ENCODE peak calls at places on chromosomes 7 and 10, in six cellular contexts. M is spleen, C is IMR-90, A is prostate gland, V is A549, D is uterus. G is an unnamed sample.

GRCh38 chr7:104767826-104768536 is 246.0 kb upstream of the KMT2E start:
- DNase-seq in D (no peak), M (no peak), A (no peak), C (no peak), V (no peak), G (no peak)

GRCh38 chr10:96334888-96335526 is 23.8 kb downstream of the OPALIN start:
- DNase-seq in C (peak; percentile 41), A (peak; percentile 14), D (no peak), V (peak; percentile 55), M (no peak), G (peak; percentile 24)

GRCh38 chr10:69415049-69415448 is 1.7 kb downstream of the TACR2 start:
- DNase-seq in V (no peak), D (no peak), M (peak; percentile 68), C (no peak), A (no peak), G (no peak)

GRCh38 chr7:130141161-130141857 is 63.9 kb downstream of the TMEM209 start:
- DNase-seq in D (peak; percentile 84), A (peak; percentile 74), M (peak; percentile 92), C (peak; percentile 73), V (no peak), G (no peak)

GRCh38 chr7:6375346-6376101 is 72.2 kb downstream of the DAGLB start:
- DNase-seq in D (no peak), C (peak; percentile 49), A (no peak), V (no peak), M (peak; percentile 77), G (no peak)

GRCh38 chr7:221996-222715 is 29.8 kb downstream of the FAM20C start:
- DNase-seq in M (no peak), A (no peak), D (no peak), C (no peak), V (no peak), G (no peak)

GRCh38 chr10:26931223-26931622 is 70.5 kb upstream of the ABI1 start:
- DNase-seq in A (no peak), C (no peak), M (peak; percentile 79), V (no peak), D (no peak), G (no peak)

GRCh38 chr10:132392184-132392800 is 4.7 kb upstream of the PWWP2B start:
- DNase-seq in D (no peak), M (peak; percentile 11), A (no peak), V (no peak), C (no peak), G (no peak)

GRCh38 chr10:91798736-91799579 is 732 bp downstream of the TNKS2 start:
- DNase-seq in C (peak; percentile 50), M (peak; percentile 94), A (peak; percentile 22), D (no peak), V (peak; percentile 26), G (peak; percentile 23)

GRCh38 chr7:30911133-30911532 is 520 bp upstream of the AQP1 start:
- DNase-seq in V (no peak), D (no peak), A (no peak), C (no peak), M (no peak), G (no peak)

GRCh38 chr7:30910369-30911073 is 1.1 kb upstream of the AQP1 start:
- DNase-seq in C (no peak), A (no peak), V (no peak), M (no peak), D (no peak), G (no peak)

GRCh38 chr7:30912021-30912420 is 368 bp downstream of the AQP1 start:
- DNase-seq in C (no peak), A (no peak), D (no peak), M (no peak), V (no peak), G (no peak)

GRCh38 chr7:30912454-30912985 is 867 bp downstream of the AQP1 start:
- DNase-seq in M (no peak), C (no peak), A (no peak), V (no peak), D (no peak), G (no peak)

DNA sequence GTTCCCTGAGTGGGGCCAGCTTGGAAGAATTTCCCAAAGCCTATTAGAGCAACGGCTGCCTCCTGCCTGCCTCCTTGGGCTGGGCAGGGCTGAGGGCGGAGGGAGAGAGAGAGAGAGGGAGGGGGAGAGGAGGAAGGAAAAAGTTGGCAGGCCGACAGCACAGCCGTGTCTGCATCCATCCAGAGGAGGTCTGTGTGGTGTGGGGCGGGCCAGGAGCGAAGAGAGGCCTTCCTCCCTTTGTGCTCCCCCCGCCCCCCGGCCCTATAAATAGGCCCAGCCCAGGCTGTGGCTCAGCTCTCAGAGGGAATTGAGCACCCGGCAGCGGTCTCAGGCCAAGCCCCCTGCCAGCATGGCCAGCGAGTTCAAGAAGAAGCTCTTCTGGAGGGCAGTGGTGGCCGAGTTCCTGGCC is at the start of gene AQP1:
- DNase-seq in M (no peak), A (no peak), C (no peak), D (peak; percentile 69), V (no peak), G (no peak)
- TF ChIP-seq POLR2A in M (no peak), A (no peak), C (no peak), D (peak; percentile 75), V (no peak), G (no peak)

GRCh38 chr10:28302012-28302667 is 724 bp downstream of the MPP7 start:
- DNase-seq in D (no peak), M (no peak), A (peak; percentile 15), V (no peak), C (no peak), G (no peak)

GRCh38 chr10:28305551-28305950 is 2.7 kb upstream of the MPP7 start:
- DNase-seq in C (no peak), V (no peak), M (no peak), A (no peak), D (no peak), G (no peak)

GRCh38 chr10:28304032-28304571 is 1.2 kb upstream of the MPP7 start:
- DNase-seq in M (no peak), D (no peak), A (no peak), V (no peak), C (no peak), G (no peak)

GRCh38 chr10:28300027-28300426 is 2.8 kb downstream of the MPP7 start:
- DNase-seq in A (no peak), C (no peak), D (no peak), V (no peak), M (no peak), G (no peak)

GRCh38 chr10:28302668-28303488 is at the start of gene MPP7:
- DNase-seq in C (peak; percentile 98), V (peak; percentile 97), A (peak; percentile 98), M (peak; percentile 99), D (peak; percentile 96), G (peak; percentile 95)
- TF ChIP-seq POLR2A in C (no peak), V (no peak), A (peak; percentile 70), M (no peak), D (no peak), G (peak; percentile 15)

DNA sequence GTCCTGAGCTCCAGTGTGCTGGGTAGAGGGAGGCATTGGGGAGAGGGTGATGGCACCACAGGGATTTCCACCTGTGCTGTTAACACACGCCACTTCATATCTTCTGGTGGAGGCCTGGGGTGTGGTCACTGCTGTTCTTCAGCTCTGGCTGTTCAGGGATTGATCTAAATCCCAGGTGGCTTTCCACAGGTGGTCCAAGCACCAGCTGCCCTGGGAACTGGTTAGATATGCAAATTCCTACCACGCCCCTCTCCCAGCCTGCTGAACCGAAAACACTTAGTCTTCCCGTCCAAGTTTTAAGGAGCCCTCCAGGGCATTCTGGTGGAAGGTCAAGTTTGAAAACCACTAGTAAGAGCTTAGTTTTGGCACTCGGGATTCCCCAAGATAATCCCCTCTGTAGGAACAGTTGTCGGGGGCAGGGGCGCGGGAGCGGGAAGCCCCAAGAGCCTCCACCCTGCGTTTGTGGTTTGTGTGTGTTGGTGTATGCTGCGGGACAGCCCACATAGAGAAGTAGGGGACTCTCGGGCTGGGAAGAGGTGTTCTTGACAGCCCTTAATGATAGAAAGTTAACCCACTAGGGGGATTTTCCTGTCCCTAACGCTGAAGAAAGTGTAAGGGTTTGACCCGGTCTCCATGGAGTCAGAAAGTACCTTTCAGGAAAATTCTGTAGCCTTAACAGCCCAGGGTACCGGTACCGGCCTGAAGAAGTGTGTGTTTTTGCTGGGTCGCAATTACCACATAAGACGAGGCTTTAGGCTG is 5.1 kb downstream of the DEPP1 start:
- DNase-seq in D (no peak), A (no peak), C (no peak), V (no peak), M (peak; percentile 66), G (no peak)
- TF ChIP-seq POLR2A in D (no peak), A (no peak), C (no peak), V (no peak), M (no peak), G (no peak)

GRCh38 chr10:80460399-80461207 is 6.5 kb downstream of the TSPAN14 start:
- DNase-seq in D (no peak), A (peak; percentile 98), V (no peak), C (peak; percentile 63), M (no peak), G (no peak)
- TF ChIP-seq POLR2A in D (no peak), A (peak; percentile 69), V (no peak), C (no peak), M (no peak), G (no peak)

GRCh38 chr7:156400046-156400445 is 240.5 kb upstream of the RNF32 start:
- DNase-seq in D (no peak), M (no peak), A (no peak), V (no peak), C (no peak), G (no peak)
- TF ChIP-seq POLR2A in D (no peak), M (no peak), A (no peak), V (no peak), C (no peak), G (no peak)

GRCh38 chr7:13990984-13991790 is 1.7 kb upstream of the ETV1 start:
- DNase-seq in V (peak; percentile 93), M (peak; percentile 90), C (peak; percentile 98), A (peak; percentile 92), D (peak; percentile 97), G (peak; percentile 87)
- TF ChIP-seq POLR2A in V (no peak), M (no peak), C (peak; percentile 71), A (peak; percentile 26), D (peak; percentile 60), G (peak; percentile 37)

DNA sequence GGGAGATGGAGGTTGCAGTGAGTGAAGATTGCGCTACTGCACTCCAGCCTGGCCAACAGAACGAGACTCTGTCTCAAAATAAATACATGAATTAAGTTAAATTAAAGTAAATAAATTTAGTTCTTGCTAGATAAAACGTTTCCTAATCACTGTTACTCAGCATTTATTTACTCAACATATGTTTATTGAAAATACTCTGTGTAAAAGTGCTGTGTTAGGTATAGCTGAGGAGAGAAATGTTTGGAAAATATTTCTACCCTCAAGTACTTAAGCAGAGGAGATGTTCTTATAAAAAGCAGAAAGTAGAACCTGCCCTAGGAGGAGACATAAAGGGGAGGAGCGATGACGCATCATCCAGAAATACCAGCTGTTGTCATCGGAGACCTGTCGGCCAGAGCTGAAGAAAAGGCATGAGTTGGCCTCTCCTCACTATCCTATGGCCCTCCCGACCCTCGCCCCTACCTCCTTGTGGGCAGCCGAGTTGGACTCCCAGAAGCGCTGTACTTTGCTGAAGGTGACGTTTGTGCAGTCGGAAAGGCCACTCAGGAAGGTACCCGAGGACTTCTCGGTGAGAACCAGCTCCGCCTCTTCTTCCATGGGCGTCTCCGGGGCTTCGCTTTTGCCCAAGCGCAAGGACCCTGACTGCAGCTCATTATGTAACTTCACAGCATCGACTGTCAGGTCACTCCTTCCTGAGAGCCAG is 1.1 kb downstream of the RRP12 start:
- DNase-seq in M (peak; percentile 83), D (no peak), C (peak; percentile 85), A (peak; percentile 14), V (peak; percentile 75), G (peak; percentile 73)
- TF ChIP-seq POLR2A in M (no peak), D (no peak), C (peak; percentile 70), A (peak; percentile 31), V (no peak), G (no peak)

G was measured in H54.